ENCODE peak calls at places on chromosomes 16 and 17, in five cellular contexts. X is neural progenitor cell, F is PC-3, K is GM23248, M is MM.1S. G is an unnamed sample. For H4K20me1 and H3F3A, the result is how much of the 10 kb centered on the place peaks cover.

GRCh38 chr16:51374346-51374745 is 223.3 kb upstream of the SALL1 start:
- DNase-seq in X (no peak), F (no peak), K (peak), M (no peak), G (no peak)

GRCh38 chr17:8868529-8868951 is 1.1 kb upstream of the PIK3R6 start:
- DNase-seq in X (no peak), F (no peak), K (no peak), M (no peak), G (no peak)

GRCh38 chr16:49567940-49568339 is 194.3 kb downstream of the C16orf78 start:
- DNase-seq in X (no peak), F (no peak), K (no peak), M (no peak), G (no peak)

GRCh38 chr16:70689970-70690905 is 4.4 kb upstream of the MTSS2 start:
- DNase-seq in X (no peak), F (no peak), K (no peak), M (no peak), G (no peak)

GRCh38 chr17:1649844-1650409 is at the start of gene RILP:
- DNase-seq in X (no peak), F (peak), K (peak), M (peak), G (peak)

GRCh38 chr16:87693827-87694226 is 72.0 kb downstream of the KLHDC4 start:
- DNase-seq in X (no peak), F (no peak), K (no peak), M (no peak), G (no peak)

GRCh38 chr17:36816214-36816613 is 121.1 kb upstream of the LHX1 start:
- DNase-seq in X (peak), F (no peak), K (no peak), M (no peak), G (no peak)

GRCh38 chr17:16477255-16477654 is 14.7 kb downstream of the LRRC75A start:
- DNase-seq in X (no peak), F (peak), K (peak), M (no peak), G (peak)

GRCh38 chr16:88782454-88783390 is 2.3 kb downstream of the PIEZO1 start:
- DNase-seq in X (no peak), F (peak), K (peak), M (no peak), G (peak)

GRCh38 chr17:20085283-20085875 is 76.2 kb downstream of the SPECC1 start:
- DNase-seq in X (peak), F (no peak), K (no peak), M (no peak), G (no peak)

GRCh38 chr17:63376949-63377348 is 69.2 kb downstream of the CYB561 start:
- DNase-seq in X (no peak), F (no peak), K (no peak), M (no peak), G (no peak)

GRCh38 chr17:10226930-10227695 is 28.7 kb upstream of the GAS7 start:
- DNase-seq in X (peak), F (peak), K (peak), M (peak), G (no peak)

GRCh38 chr17:45171338-45172231 is 9.9 kb downstream of the HEXIM2 start:
- DNase-seq in X (peak), F (peak), K (peak), M (no peak), G (peak)

GRCh38 chr16:73669535-73670274 is 621.8 kb upstream of the ZFHX3 start:
- DNase-seq in X (no peak), F (no peak), K (no peak), M (no peak), G (no peak)

GRCh38 chr17:76268991-76269981 is 4.1 kb downstream of the UBALD2 start:
- DNase-seq in X (no peak), F (no peak), K (no peak), M (no peak), G (no peak)

GRCh38 chr17:78378225-78379133 is at the start of gene PGS1:
- DNase-seq in X (peak), F (peak), K (peak), M (peak), G (peak)

GRCh38 chr16:71367243-71367976 is 8.9 kb downstream of the CALB2 start:
- DNase-seq in X (peak), F (peak), K (peak), M (peak), G (peak)

GRCh38 chr16:66471264-66471663 is 44.2 kb downstream of the BEAN1 start:
- DNase-seq in X (no peak), F (no peak), K (no peak), M (no peak), G (no peak)

GRCh38 chr17:4234406-4234805 is 29.4 kb downstream of the ANKFY1 start:
- DNase-seq in X (no peak), F (no peak), K (no peak), M (no peak), G (no peak)

GRCh38 chr17:77151236-77151635 is 10.5 kb downstream of the SEC14L1 start:
- DNase-seq in X (no peak), F (no peak), K (no peak), M (peak), G (no peak)

GRCh38 chr16:58843675-58844074 is 109.6 kb upstream of the GOT2 start:
- DNase-seq in X (peak), F (peak), K (peak), M (peak), G (no peak)

GRCh38 chr17:38922538-38923291 is 2.7 kb upstream of the LASP1NB start:
- DNase-seq in X (peak), F (peak), K (peak), M (no peak), G (peak)

GRCh38 chr17:29358421-29358820 is 31.7 kb upstream of the TAOK1 start:
- DNase-seq in X (no peak), F (no peak), K (peak), M (no peak), G (no peak)

DNA sequence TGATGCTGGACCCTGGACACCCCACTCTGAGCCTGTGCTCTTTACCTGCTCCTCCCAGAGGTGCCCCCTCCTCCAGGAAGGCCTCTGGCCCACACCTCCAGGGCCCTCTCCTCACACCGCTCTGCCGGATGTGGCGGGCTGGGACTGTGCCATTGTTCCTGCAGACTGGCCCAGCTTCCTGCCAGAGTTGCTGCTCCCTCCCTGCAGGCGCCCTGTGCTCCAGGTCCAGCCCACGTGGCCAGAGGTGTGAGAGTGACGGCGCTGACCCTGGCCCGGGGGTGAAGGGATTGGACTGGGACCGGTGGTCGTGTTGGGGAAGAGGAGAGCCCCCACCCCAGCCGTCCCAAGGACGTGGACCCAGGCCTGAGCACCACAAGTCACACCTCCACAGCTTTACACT is 5.7 kb downstream of the E4F1 start:
- DNase-seq in X (no peak), F (no peak), K (no peak), M (no peak), G (no peak)
- H4K20me1 ChIP-seq in X (under half), F (under half), K (under half), M (under half), G (under half)

DNA sequence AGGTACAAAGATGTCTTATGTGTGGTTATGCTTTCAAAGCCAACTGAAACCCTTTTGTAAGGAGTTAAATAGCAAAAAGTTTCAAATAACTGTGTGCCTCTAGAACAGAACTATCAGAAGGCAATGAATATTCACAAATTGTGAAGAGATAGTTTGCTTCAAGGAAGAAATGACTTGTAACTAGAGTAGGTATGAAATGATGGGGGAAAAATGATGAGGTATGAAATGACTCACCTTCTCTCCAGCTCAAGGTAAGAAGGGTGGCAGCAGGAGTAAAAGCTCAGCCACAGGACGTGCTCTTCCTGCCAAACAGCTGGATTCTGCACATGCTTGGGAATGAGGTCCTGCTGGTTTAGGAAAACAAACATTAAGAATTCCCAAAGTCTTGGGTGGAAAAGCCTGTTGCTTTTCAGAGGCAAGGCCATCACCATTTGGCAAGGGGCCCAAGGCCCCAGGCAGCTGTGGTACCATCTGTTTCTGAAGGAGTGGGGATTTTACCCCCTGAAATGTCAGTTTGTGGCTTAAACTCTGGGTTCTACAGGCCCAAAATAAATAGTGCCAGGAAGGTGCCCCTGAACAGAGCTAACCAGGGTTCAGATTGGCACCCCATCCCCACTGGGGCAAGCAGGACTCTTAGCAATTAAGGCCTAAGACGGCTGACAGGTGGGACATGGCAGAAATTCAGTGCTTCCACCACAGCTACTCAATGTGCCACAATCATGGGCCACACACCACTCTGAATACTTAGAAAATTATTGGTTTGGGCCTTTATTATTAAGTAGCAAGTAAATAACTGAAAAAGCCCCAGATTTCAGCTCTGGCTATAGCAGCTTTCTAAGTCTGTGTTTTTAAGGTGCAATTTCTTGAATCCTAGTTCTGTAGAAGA is 13.3 kb downstream of the HERPUD1 start:
- DNase-seq in X (no peak), F (peak), K (no peak), M (no peak), G (peak)
- H3F3A ChIP-seq in X (under half), F (under half), K (half or more), M (half or more), G (under half)

GRCh38 chr16:11800385-11800718 is 3.3 kb upstream of the ZC3H7A start:
- DNase-seq in X (no peak), F (no peak), K (no peak), M (no peak), G (no peak)

GRCh38 chr16:11799509-11800384 is 2.7 kb upstream of the ZC3H7A start:
- DNase-seq in X (no peak), F (no peak), K (no peak), M (no peak), G (no peak)

GRCh38 chr16:11797166-11797956 is at the start of gene ZC3H7A:
- DNase-seq in X (peak), F (peak), K (peak), M (peak), G (peak)

GRCh38 chr16:11797957-11798299 is 870 bp upstream of the ZC3H7A start:
- DNase-seq in X (no peak), F (peak), K (peak), M (peak), G (no peak)

DNA sequence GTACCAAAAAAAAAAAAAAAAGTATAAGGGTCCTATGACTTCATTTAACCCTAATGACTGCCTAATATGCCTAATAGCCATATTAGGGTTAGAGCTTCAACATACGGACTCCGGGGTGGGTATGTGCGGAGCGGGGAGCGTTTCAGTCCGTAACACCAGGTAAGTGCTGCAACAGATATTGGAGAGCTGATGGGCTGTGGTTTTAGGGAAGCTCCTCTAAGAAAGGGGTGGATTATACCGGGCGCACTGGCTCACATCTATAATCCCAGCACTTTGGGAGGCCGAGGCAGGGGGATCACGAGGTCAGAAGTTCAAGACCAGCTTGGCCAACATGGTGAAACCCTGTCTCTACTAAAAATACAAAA is 1.9 kb upstream of the ZC3H7A start:
- DNase-seq in X (no peak), F (no peak), K (no peak), M (no peak), G (no peak)
- H3K4me3 ChIP-seq in X (peak), F (peak), K (peak), M (no peak), G (no peak)

DNA sequence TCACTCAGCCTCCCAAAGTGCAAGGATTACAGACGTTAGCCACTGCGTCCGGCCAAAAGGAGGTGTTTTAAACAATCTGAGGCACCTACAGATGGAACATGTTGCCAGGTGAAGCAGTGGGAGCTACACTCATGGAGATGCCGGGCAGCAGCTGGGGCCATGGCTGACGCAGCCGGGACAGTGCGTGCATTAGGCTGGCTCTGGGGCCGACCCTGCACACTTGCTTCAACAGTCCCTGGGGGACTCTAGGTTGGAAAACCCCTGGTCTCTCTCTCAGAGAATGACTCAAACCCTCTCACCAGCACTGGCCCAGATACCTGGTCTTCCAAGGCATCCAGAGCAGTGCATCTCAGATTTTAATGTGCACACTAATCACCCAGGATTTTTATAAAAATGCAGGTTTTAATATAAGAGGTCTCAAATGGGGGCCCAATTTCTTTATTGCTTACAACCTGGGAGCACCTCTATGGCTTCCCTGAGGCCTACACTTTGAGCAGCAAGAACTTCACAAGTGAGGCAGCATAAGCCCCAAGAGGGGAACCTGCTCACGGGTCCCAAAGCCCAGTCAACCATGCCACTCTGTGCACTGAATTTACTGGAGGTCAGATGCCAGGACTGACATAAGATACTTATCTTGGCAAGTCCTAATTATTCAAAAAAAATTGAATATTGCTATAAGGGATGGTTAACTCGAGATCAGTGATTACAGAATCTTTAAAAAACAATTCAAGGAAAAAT is 70.8 kb upstream of the TRAP1 start:
- DNase-seq in X (no peak), F (no peak), K (no peak), M (no peak), G (no peak)
- H4K20me1 ChIP-seq in X (half or more), F (under half), K (under half), M (under half), G (under half)

GRCh38 chr17:48929812-48930165 is 14.9 kb downstream of the SNF8 start:
- DNase-seq in X (no peak), F (no peak), K (no peak), M (no peak), G (no peak)

GRCh38 chr17:48930435-48930873 is 14.2 kb downstream of the SNF8 start:
- DNase-seq in X (no peak), F (no peak), K (no peak), M (no peak), G (no peak)

GRCh38 chr17:48925991-48926342 is 17.8 kb downstream of the UBE2Z start:
- DNase-seq in X (no peak), F (no peak), K (no peak), M (no peak), G (no peak)

GRCh38 chr17:48928876-48929811 is 15.5 kb downstream of the SNF8 start:
- DNase-seq in X (no peak), F (no peak), K (no peak), M (no peak), G (no peak)

DNA sequence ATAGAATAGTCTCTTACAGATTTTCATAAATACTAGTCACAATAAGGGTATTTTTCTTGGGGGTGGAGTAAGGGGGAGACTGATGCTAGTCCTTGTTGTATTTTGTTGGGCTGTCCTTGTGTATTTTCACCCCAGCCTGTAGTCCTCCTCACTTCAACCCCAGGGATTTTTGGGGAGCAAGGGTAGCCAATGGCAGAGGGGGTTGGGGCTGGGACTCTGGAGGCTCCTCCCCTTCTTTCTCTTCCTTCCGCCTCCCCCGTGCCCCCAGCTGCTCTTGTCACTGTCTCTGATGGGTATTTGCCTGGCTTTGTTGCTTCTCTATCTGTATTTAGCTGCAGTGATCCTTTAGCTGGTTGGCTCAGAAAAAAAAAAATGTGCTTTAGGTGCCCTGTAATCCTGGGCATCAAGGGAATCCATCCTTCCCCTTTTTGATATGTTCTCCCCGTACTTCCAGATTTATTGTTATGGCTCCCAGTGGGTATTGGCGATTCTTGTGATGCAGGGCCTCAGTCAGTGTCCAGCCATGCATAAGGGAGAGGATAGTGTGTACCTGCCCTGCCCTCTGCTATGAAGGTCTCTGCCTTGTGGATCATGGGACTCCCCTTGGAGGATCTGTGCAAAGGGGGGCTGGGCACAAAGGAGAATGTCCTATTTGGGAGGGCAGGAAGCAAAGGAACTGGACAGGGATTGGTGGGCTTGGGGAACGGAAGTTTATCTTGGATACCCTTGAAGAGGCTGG is 16.5 kb downstream of the SNF8 start:
- DNase-seq in X (no peak), F (no peak), K (no peak), M (no peak), G (no peak)
- H3F3A ChIP-seq in X (under half), F (under half), K (half or more), M (under half), G (half or more)

G was measured in PC-9.